ENCODE peak calls at places on chromosome 14, in eight cellular contexts. N is uterus; E is stimulated activated naive CD8-positive, alpha-beta T cell treated with anti-CD3 and anti-CD28 coated beads, Interleukin-15, amount 100 ng/mL, for 72 hours; R is AG10803; D is psoas muscle; P is DMS 273 treated with DMSO at 0.1 percent for 48 hours; G is NCI-H460; O is DND-41. V is an unnamed sample.
A peak's percentile ranks its signal among the peaks of the same experiment; 100 is the strongest.

GRCh38 chr14:89378119-89378518 is 38.9 kb downstream of the FOXN3 start:
- DNase-seq in G (no peak), R (no peak), P (no peak), D (no peak), E (no peak), O (no peak), N (no peak), V (no peak)

GRCh38 chr14:69487226-69487625 is 2.7 kb downstream of the PLEKHD1 start:
- DNase-seq in O (no peak), P (no peak), R (no peak), D (no peak), N (no peak), E (no peak), G (no peak), V (no peak)

GRCh38 chr14:68807148-68807600 is 14.3 kb upstream of the ZFP36L1 start:
- DNase-seq in N (peak; percentile 70), G (no peak), R (peak; percentile 89), P (peak; percentile 71), O (no peak), E (no peak), D (peak; percentile 56), V (no peak)

GRCh38 chr14:52553002-52553670 is 500 bp downstream of the GPR137C start:
- DNase-seq in P (no peak), N (peak; percentile 17), R (no peak), G (no peak), E (peak; percentile 66), D (peak; percentile 29), O (peak; percentile 51), V (no peak)

GRCh38 chr14:76639606-76640272 is 121.5 kb upstream of the VASH1 start:
- DNase-seq in R (no peak), P (no peak), O (no peak), N (no peak), E (no peak), G (no peak), D (no peak), V (no peak)

GRCh38 chr14:25001096-25001982 is 48.6 kb downstream of the STXBP6 start:
- DNase-seq in D (no peak), E (no peak), G (no peak), N (no peak), P (no peak), O (no peak), R (peak; percentile 82), V (no peak)

GRCh38 chr14:70931008-70931407 is 23.7 kb downstream of the PCNX1 start:
- DNase-seq in G (no peak), O (no peak), R (no peak), D (no peak), N (no peak), E (no peak), P (no peak), V (no peak)

GRCh38 chr14:94029250-94029649 is 3.1 kb downstream of the OTUB2 start:
- DNase-seq in O (no peak), R (no peak), E (no peak), N (no peak), D (no peak), P (no peak), G (no peak), V (no peak)

GRCh38 chr14:95948608-95949007 is 72.0 kb downstream of the TUNAR start:
- DNase-seq in N (no peak), O (no peak), P (no peak), R (no peak), D (no peak), E (no peak), G (no peak), V (no peak)

GRCh38 chr14:74793506-74794155 is 30.5 kb downstream of the YLPM1 start:
- DNase-seq in G (no peak), E (no peak), O (no peak), P (no peak), N (no peak), D (no peak), R (peak; percentile 17), V (no peak)

GRCh38 chr14:68466491-68466977 is 326.3 kb downstream of the ZFP36L1 start:
- DNase-seq in G (peak; percentile 84), D (no peak), P (no peak), N (no peak), R (peak; percentile 97), E (no peak), O (no peak), V (no peak)

GRCh38 chr14:22070119-22070982 is 396.7 kb upstream of the OR4E1 start:
- DNase-seq in G (no peak), O (peak; percentile 80), D (peak; percentile 34), P (no peak), N (peak; percentile 24), E (peak; percentile 26), R (no peak), V (peak; percentile 16)

GRCh38 chr14:77204457-77204796 is 22.8 kb downstream of the TMEM63C start:
- DNase-seq in D (no peak), G (no peak), R (no peak), P (no peak), N (no peak), O (no peak), E (no peak), V (no peak)

GRCh38 chr14:101251812-101252442 is 309.4 kb upstream of the DIO3 start:
- DNase-seq in D (no peak), R (no peak), N (no peak), G (no peak), E (no peak), P (no peak), O (no peak), V (no peak)

GRCh38 chr14:78154827-78155226 is 15.3 kb upstream of the NRXN3 start:
- DNase-seq in E (no peak), D (no peak), N (no peak), O (no peak), G (no peak), P (no peak), R (no peak), V (no peak)

GRCh38 chr14:29240046-29240445 is 473.5 kb downstream of the FOXG1 start:
- DNase-seq in O (no peak), R (peak; percentile 82), P (no peak), N (no peak), G (no peak), D (no peak), E (no peak), V (no peak)

GRCh38 chr14:99676657-99677056 is 7.4 kb upstream of the CYP46A1 start:
- DNase-seq in O (no peak), D (no peak), G (no peak), P (no peak), N (no peak), R (no peak), E (no peak), V (no peak)

GRCh38 chr14:68199465-68200145 is 380.0 kb downstream of the RAD51B start:
- DNase-seq in E (no peak), O (no peak), P (no peak), G (no peak), R (no peak), D (no peak), N (peak; percentile 72), V (no peak)

GRCh38 chr14:69880051-69880487 is 853 bp downstream of the SMOC1 start:
- DNase-seq in P (no peak), R (no peak), D (no peak), G (no peak), O (no peak), N (no peak), E (no peak), V (no peak)

GRCh38 chr14:104377256-104377655 is 202.3 kb upstream of the C14orf180 start:
- DNase-seq in R (no peak), G (no peak), P (no peak), N (no peak), D (no peak), E (no peak), O (no peak), V (no peak)

GRCh38 chr14:55361190-55361589 is 50.4 kb downstream of the ATG14 start:
- DNase-seq in E (no peak), P (no peak), N (no peak), D (no peak), G (no peak), O (no peak), R (peak; percentile 70), V (no peak)

GRCh38 chr14:102437997-102438922 is 71.3 kb downstream of the ANKRD9 start:
- DNase-seq in G (peak; percentile 85), O (peak; percentile 48), E (peak; percentile 74), N (peak; percentile 82), P (peak; percentile 67), R (peak; percentile 75), D (peak; percentile 90), V (peak; percentile 61)

GRCh38 chr14:102694530-102695171 is 82.6 kb upstream of the TRAF3 start:
- DNase-seq in N (peak; percentile 77), O (peak; percentile 71), G (peak; percentile 70), R (peak; percentile 72), D (no peak), P (peak; percentile 71), E (peak; percentile 51), V (no peak)

GRCh38 chr14:37870947-37871346 is 275.5 kb downstream of the TTC6 start:
- DNase-seq in P (no peak), E (no peak), N (no peak), O (no peak), R (no peak), D (no peak), G (no peak), V (no peak)

GRCh38 chr14:26444745-26445144 is 153.1 kb downstream of the NOVA1 start:
- DNase-seq in D (no peak), O (peak; percentile 4), E (no peak), P (no peak), R (no peak), G (peak; percentile 32), N (no peak), V (no peak)

GRCh38 chr14:38212996-38213395 is 5.3 kb downstream of the SSTR1 start:
- DNase-seq in E (no peak), P (no peak), N (no peak), G (no peak), D (no peak), O (no peak), R (peak; percentile 64), V (no peak)

GRCh38 chr14:37588956-37589737 is 5.9 kb downstream of the FOXA1 start:
- DNase-seq in D (no peak), P (no peak), R (no peak), O (no peak), G (no peak), N (no peak), E (no peak), V (no peak)